ENCODE peak calls at places on chromosomes 6 and 20, in eight cellular contexts. E is body of pancreas, R is HL-60, U is NT2/D1, O is astrocyte, G is Panc1, N is OCI-LY7, P is kidney. A is an unnamed sample.

GRCh38 chr6:10487668-10488327 is 33.4 kb upstream of the GCNT2 start:
- DNase-seq in E (no peak), R (no peak), U (no peak), O (no peak), G (no peak), N (no peak), P (peak; percentile 78), A (no peak)

GRCh38 chr6:144566868-144567615 is 281.9 kb downstream of the UTRN start:
- DNase-seq in E (no peak), R (no peak), U (no peak), O (peak; percentile 29), G (no peak), N (no peak), P (no peak), A (no peak)

GRCh38 chr6:112502348-112503130 is 155.4 kb downstream of the RFPL4B start:
- DNase-seq in E (no peak), R (no peak), U (no peak), O (peak; percentile 39), G (no peak), N (no peak), P (no peak), A (no peak)

GRCh38 chr6:73308712-73309533 is 45.2 kb downstream of the DPPA5 start:
- DNase-seq in E (peak; percentile 12), R (no peak), U (no peak), O (no peak), G (peak; percentile 42), N (peak; percentile 61), P (no peak), A (no peak)

GRCh38 chr6:135281227-135281626 is 100.1 kb downstream of the MYB start:
- DNase-seq in E (peak; percentile 40), R (peak; percentile 76), U (no peak), O (no peak), G (no peak), N (peak; percentile 44), P (no peak), A (no peak)

GRCh38 chr6:167047554-167047953 is 48.4 kb downstream of the CEP43 start:
- DNase-seq in E (peak; percentile 36), R (peak; percentile 47), U (no peak), O (no peak), G (no peak), N (peak; percentile 88), P (no peak), A (no peak)

GRCh38 chr20:47122560-47122959 is 227.9 kb downstream of the EYA2 start:
- DNase-seq in E (no peak), R (no peak), U (no peak), O (no peak), G (no peak), N (no peak), P (no peak), A (no peak)

GRCh38 chr6:35295521-35296315 is 1.9 kb upstream of the DEF6 start:
- DNase-seq in E (no peak), R (no peak), U (no peak), O (no peak), G (no peak), N (no peak), P (no peak), A (no peak)

GRCh38 chr6:144896296-144896695 is 611.2 kb downstream of the UTRN start:
- DNase-seq in E (no peak), R (no peak), U (no peak), O (no peak), G (no peak), N (no peak), P (no peak), A (peak; percentile 10)

GRCh38 chr6:32087574-32088486 is 21.3 kb downstream of the TNXB start:
- DNase-seq in E (peak; percentile 86), R (peak; percentile 35), U (peak; percentile 72), O (no peak), G (peak; percentile 10), N (peak; percentile 82), P (peak; percentile 95), A (no peak)

GRCh38 chr20:10047427-10047826 is 12.6 kb downstream of the ANKEF1 start:
- DNase-seq in E (no peak), R (no peak), U (peak; percentile 39), O (no peak), G (no peak), N (no peak), P (no peak), A (no peak)

GRCh38 chr6:167396068-167396658 is 71.3 kb downstream of the TTLL2 start:
- DNase-seq in E (no peak), R (no peak), U (no peak), O (no peak), G (no peak), N (no peak), P (peak; percentile 48), A (no peak)

GRCh38 chr6:142242269-142242668 is 59.5 kb upstream of the ADGRG6 start:
- DNase-seq in E (no peak), R (no peak), U (no peak), O (peak; percentile 81), G (no peak), N (no peak), P (no peak), A (no peak)

GRCh38 chr6:84688187-84688878 is 76.1 kb downstream of the TBX18 start:
- DNase-seq in E (no peak), R (no peak), U (no peak), O (peak; percentile 71), G (no peak), N (no peak), P (no peak), A (peak; percentile 72)

GRCh38 chr6:163580311-163581030 is 166.0 kb downstream of the QKI start:
- DNase-seq in E (no peak), R (no peak), U (no peak), O (no peak), G (no peak), N (no peak), P (no peak), A (no peak)

GRCh38 chr6:52335576-52335975 is 26.4 kb upstream of the PAQR8 start:
- DNase-seq in E (no peak), R (no peak), U (no peak), O (no peak), G (no peak), N (no peak), P (no peak), A (no peak)

GRCh38 chr20:53859684-53860083 is 210.7 kb downstream of the BCAS1 start:
- DNase-seq in E (peak; percentile 55), R (no peak), U (no peak), O (no peak), G (no peak), N (no peak), P (no peak), A (no peak)

GRCh38 chr6:155245871-155246270 is 17.9 kb upstream of the CLDN20 start:
- DNase-seq in E (no peak), R (no peak), U (no peak), O (peak; percentile 18), G (no peak), N (no peak), P (no peak), A (no peak)

GRCh38 chr20:63457737-63458136 is 14.7 kb downstream of the KCNQ2 start:
- DNase-seq in E (peak; percentile 49), R (no peak), U (no peak), O (no peak), G (no peak), N (no peak), P (no peak), A (no peak)

GRCh38 chr20:3795511-3796468 is at the start of gene CDC25B:
- DNase-seq in E (peak; percentile 93), R (peak; percentile 75), U (no peak), O (peak; percentile 73), G (peak; percentile 73), N (peak; percentile 94), P (peak; percentile 97), A (peak; percentile 60)

GRCh38 chr20:3797226-3797545 is 1.1 kb downstream of the CDC25B start:
- DNase-seq in E (no peak), R (no peak), U (no peak), O (no peak), G (no peak), N (no peak), P (peak; percentile 50), A (no peak)

GRCh38 chr20:3796477-3797225 is 541 bp downstream of the CDC25B start:
- DNase-seq in E (no peak), R (no peak), U (no peak), O (no peak), G (no peak), N (peak; percentile 48), P (peak; percentile 82), A (no peak)

GRCh38 chr20:3797592-3798404 is 1.7 kb downstream of the CDC25B start:
- DNase-seq in E (no peak), R (no peak), U (no peak), O (no peak), G (no peak), N (peak; percentile 65), P (peak; percentile 58), A (no peak)

GRCh38 chr20:3794701-3795420 is 1.2 kb upstream of the CDC25B start:
- DNase-seq in E (no peak), R (no peak), U (no peak), O (no peak), G (no peak), N (no peak), P (peak; percentile 69), A (no peak)
- H3K4me3 ChIP-seq in E (peak overlapping the region; percentile 14), R (no peak overlapping the region), U (no peak overlapping the region), O (peak overlapping the region; percentile 65), G (peak overlapping the region; percentile 90), N (peak overlapping the region; percentile 91), P (no peak overlapping the region), A (peak overlapping the region; percentile 67)

DNA sequence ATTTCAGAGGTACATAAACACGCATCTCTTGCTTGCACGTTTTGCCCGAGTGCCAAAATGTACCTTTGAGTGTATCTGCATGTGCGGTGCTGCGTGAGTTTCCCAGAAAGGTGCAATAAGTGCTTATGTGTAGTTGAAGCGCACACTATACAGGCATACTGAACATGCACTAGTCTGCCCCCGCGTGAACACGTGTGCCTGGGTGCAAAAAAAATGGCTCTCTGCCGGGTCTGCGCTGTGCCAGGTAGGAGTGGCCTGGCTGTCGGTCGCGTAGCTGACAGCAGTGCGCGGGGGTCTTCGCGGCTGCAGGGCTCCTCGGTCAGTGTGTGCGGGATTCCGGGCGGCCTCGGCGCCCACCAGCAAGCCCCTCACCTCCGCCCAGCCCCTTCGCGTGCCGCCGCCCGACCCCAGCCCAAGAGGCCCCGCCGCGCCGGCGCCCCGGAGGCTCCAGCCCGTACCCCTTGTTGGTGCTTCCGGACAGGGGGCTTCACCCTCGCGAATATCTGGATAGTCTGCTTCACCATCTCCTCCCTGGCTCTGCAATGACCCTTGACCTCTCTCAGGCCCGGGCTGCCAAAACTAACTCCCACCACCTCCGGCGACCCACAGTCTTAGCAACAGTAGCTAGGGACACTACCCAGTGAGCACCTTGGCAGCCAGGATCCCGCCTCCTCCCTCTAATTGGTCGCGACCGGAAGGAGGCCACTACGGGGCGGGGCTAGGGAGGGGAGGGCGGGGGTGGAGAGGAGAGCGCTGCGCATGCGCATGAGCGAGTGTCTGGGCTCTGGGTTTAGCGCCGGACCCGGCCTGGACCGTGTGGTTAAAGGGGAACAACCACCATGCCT is at the start of gene KIF6:
- DNase-seq in E (peak; percentile 97), R (peak; percentile 51), U (peak; percentile 79), O (peak; percentile 68), G (no peak), N (peak; percentile 84), P (peak; percentile 97), A (peak; percentile 52)
- H3K4me3 ChIP-seq in E (peak within 1 kb of the TSS; percentile 96), R (peak within 1 kb of the TSS; percentile 66), U (peak within 1 kb of the TSS; percentile 65), O (peak within 1 kb of the TSS; percentile 83), G (peak within 1 kb of the TSS; percentile 36), N (peak within 1 kb of the TSS; percentile 70), P (peak within 1 kb of the TSS; percentile 72), A (peak within 1 kb of the TSS; percentile 75)

GRCh38 chr20:35601021-35601973 is 14.3 kb upstream of the SPAG4 start:
- DNase-seq in E (peak; percentile 83), R (peak; percentile 60), U (peak; percentile 57), O (peak; percentile 57), G (no peak), N (peak; percentile 63), P (peak; percentile 94), A (peak; percentile 31)
- H3K4me3 ChIP-seq in E (peak overlapping the region; percentile 13), R (peak overlapping the region; percentile 25), U (peak overlapping the region; percentile 44), O (peak overlapping the region; percentile 51), G (no peak overlapping the region), N (peak overlapping the region; percentile 26), P (peak overlapping the region; percentile 36), A (peak overlapping the region; percentile 36)

GRCh38 chr6:105893741-105894140 is 192.4 kb upstream of the PRDM1 start:
- DNase-seq in E (no peak), R (no peak), U (no peak), O (no peak), G (no peak), N (peak; percentile 72), P (no peak), A (no peak)
- H3K4me3 ChIP-seq in E (no peak overlapping the region), R (no peak overlapping the region), U (no peak overlapping the region), O (no peak overlapping the region), G (no peak overlapping the region), N (peak overlapping the region; percentile 5), P (no peak overlapping the region), A (no peak overlapping the region)

A was measured in skeletal muscle cell.